ENCODE peak calls at places on chromosomes 13 and 19, in ten cellular contexts. S, W, D, L, C, X, Q, I, U and K are unnamed samples.

GRCh38 chr13:110507678-110508381 is 53.7 kb downstream of the RAB20 start:
- ATAC-seq in S (peak), W (no peak), D (peak), L (peak), C (peak), X (no peak), Q (peak), I (peak), U (peak), K (peak)

GRCh38 chr19:6527893-6528543 is 2.8 kb upstream of the TNFSF9 start:
- ATAC-seq in S (peak), W (no peak), D (no peak), L (no peak), C (no peak), X (no peak), Q (no peak), I (no peak), U (no peak), K (peak)

GRCh38 chr13:46152627-46153328 is 29.2 kb downstream of the LCP1 start:
- ATAC-seq in S (no peak), W (no peak), D (no peak), L (no peak), C (no peak), X (peak), Q (no peak), I (no peak), U (no peak), K (peak)

GRCh38 chr13:22498006-22498405 is 682.8 kb upstream of the SGCG start:
- ATAC-seq in S (no peak), W (no peak), D (no peak), L (no peak), C (peak), X (no peak), Q (no peak), I (no peak), U (no peak), K (no peak)

GRCh38 chr19:57689750-57690149 is 8.0 kb downstream of the ZNF551 start:
- ATAC-seq in S (no peak), W (no peak), D (no peak), L (no peak), C (no peak), X (no peak), Q (no peak), I (no peak), U (no peak), K (no peak)

GRCh38 chr19:33304760-33305647 is 2.7 kb upstream of the CEBPA start:
- ATAC-seq in S (peak), W (no peak), D (no peak), L (no peak), C (no peak), X (no peak), Q (no peak), I (no peak), U (no peak), K (no peak)

GRCh38 chr19:30070970-30071632 is 129.1 kb downstream of the URI1 start:
- ATAC-seq in S (no peak), W (no peak), D (no peak), L (no peak), C (no peak), X (no peak), Q (no peak), I (peak), U (no peak), K (no peak)

GRCh38 chr13:45393941-45394570 is 24.1 kb downstream of the SLC25A30 start:
- ATAC-seq in S (peak), W (no peak), D (peak), L (no peak), C (peak), X (no peak), Q (peak), I (peak), U (no peak), K (no peak)

GRCh38 chr13:44015808-44016207 is 136.1 kb downstream of the LACC1 start:
- ATAC-seq in S (no peak), W (no peak), D (no peak), L (no peak), C (no peak), X (no peak), Q (no peak), I (no peak), U (no peak), K (no peak)

GRCh38 chr13:36870050-36870692 is 49.9 kb downstream of the SMAD9 start:
- ATAC-seq in S (peak), W (no peak), D (no peak), L (no peak), C (no peak), X (no peak), Q (no peak), I (no peak), U (no peak), K (no peak)

GRCh38 chr19:23698711-23699520 is 11.9 kb upstream of the ZNF675 start:
- ATAC-seq in S (peak), W (peak), D (no peak), L (no peak), C (no peak), X (no peak), Q (no peak), I (no peak), U (no peak), K (no peak)

GRCh38 chr13:50543767-50544166 is 299.7 kb downstream of the DLEU7 start:
- ATAC-seq in S (no peak), W (no peak), D (no peak), L (no peak), C (no peak), X (no peak), Q (no peak), I (peak), U (no peak), K (no peak)

GRCh38 chr19:50835103-50835784 is 1.9 kb upstream of the KLK15 start:
- ATAC-seq in S (peak), W (no peak), D (peak), L (no peak), C (peak), X (no peak), Q (peak), I (peak), U (no peak), K (no peak)

GRCh38 chr13:76792680-76793334 is 93.4 kb downstream of the KCTD12 start:
- ATAC-seq in S (no peak), W (no peak), D (no peak), L (peak), C (peak), X (no peak), Q (peak), I (peak), U (no peak), K (no peak)

GRCh38 chr19:50968709-50969412 is 530 bp downstream of the KLK6 start:
- ATAC-seq in S (no peak), W (no peak), D (no peak), L (no peak), C (no peak), X (no peak), Q (no peak), I (no peak), U (no peak), K (no peak)

GRCh38 chr13:98524391-98524790 is 52.5 kb downstream of the STK24 start:
- ATAC-seq in S (no peak), W (no peak), D (no peak), L (no peak), C (no peak), X (no peak), Q (no peak), I (peak), U (no peak), K (no peak)

GRCh38 chr13:48144413-48145035 is 49.6 kb upstream of the MED4 start:
- ATAC-seq in S (peak), W (no peak), D (no peak), L (peak), C (peak), X (no peak), Q (no peak), I (peak), U (no peak), K (peak)

GRCh38 chr13:40812102-40812501 is 22.7 kb downstream of the SLC25A15 start:
- ATAC-seq in S (no peak), W (no peak), D (no peak), L (no peak), C (no peak), X (no peak), Q (peak), I (no peak), U (no peak), K (peak)

GRCh38 chr13:67258482-67258881 is 28.3 kb upstream of the PCDH9 start:
- ATAC-seq in S (no peak), W (no peak), D (no peak), L (no peak), C (no peak), X (no peak), Q (no peak), I (no peak), U (no peak), K (no peak)

GRCh38 chr13:74009100-74009668 is 125.0 kb downstream of the KLF12 start:
- ATAC-seq in S (peak), W (no peak), D (no peak), L (no peak), C (no peak), X (no peak), Q (no peak), I (no peak), U (no peak), K (no peak)

GRCh38 chr13:24087611-24088235 is 72.8 kb upstream of the SPATA13 start:
- ATAC-seq in S (peak), W (no peak), D (no peak), L (no peak), C (peak), X (no peak), Q (peak), I (peak), U (no peak), K (no peak)

GRCh38 chr13:70896136-70896535 is 787.9 kb upstream of the KLHL1 start:
- ATAC-seq in S (no peak), W (no peak), D (no peak), L (no peak), C (no peak), X (no peak), Q (no peak), I (no peak), U (no peak), K (no peak)

GRCh38 chr13:98389319-98389718 is 187.6 kb downstream of the STK24 start:
- ATAC-seq in S (no peak), W (no peak), D (no peak), L (no peak), C (no peak), X (no peak), Q (no peak), I (peak), U (no peak), K (no peak)

GRCh38 chr19:435707-436412 is 25.0 kb downstream of the SHC2 start:
- ATAC-seq in S (no peak), W (no peak), D (no peak), L (peak), C (no peak), X (no peak), Q (no peak), I (no peak), U (no peak), K (no peak)

GRCh38 chr19:42290523-42291436 is 11.2 kb upstream of the PRR19 start:
- ATAC-seq in S (peak), W (peak), D (peak), L (no peak), C (peak), X (peak), Q (no peak), I (no peak), U (peak), K (peak)

GRCh38 chr19:49513746-49514118 is 1.3 kb downstream of the FCGRT start:
- ATAC-seq in S (peak), W (peak), D (peak), L (no peak), C (peak), X (peak), Q (peak), I (no peak), U (no peak), K (no peak)

GRCh38 chr13:33260168-33261098 is 25.1 kb downstream of the STARD13 start:
- ATAC-seq in S (no peak), W (no peak), D (no peak), L (no peak), C (peak), X (no peak), Q (no peak), I (peak), U (no peak), K (no peak)

GRCh38 chr13:110869805-110870706 is 44.8 kb downstream of the ANKRD10 start:
- ATAC-seq in S (peak), W (peak), D (peak), L (peak), C (peak), X (peak), Q (peak), I (peak), U (no peak), K (no peak)

GRCh38 chr13:100314132-100314910 is 225.4 kb downstream of the PCCA start:
- ATAC-seq in S (no peak), W (no peak), D (no peak), L (no peak), C (no peak), X (no peak), Q (no peak), I (no peak), U (no peak), K (no peak)

GRCh38 chr19:53977991-53978731 is 13.3 kb upstream of the CACNG6 start:
- ATAC-seq in S (no peak), W (peak), D (peak), L (peak), C (peak), X (peak), Q (peak), I (peak), U (no peak), K (no peak)

GRCh38 chr19:6654347-6655310 is 15.3 kb downstream of the TNFSF14 start:
- ATAC-seq in S (peak), W (peak), D (no peak), L (no peak), C (no peak), X (peak), Q (no peak), I (no peak), U (peak), K (peak)

GRCh38 chr13:112067121-112067741 is at the start of gene SOX1:
- ATAC-seq in S (peak), W (peak), D (no peak), L (no peak), C (no peak), X (peak), Q (no peak), I (no peak), U (no peak), K (no peak)

GRCh38 chr13:83878691-83879410 is 3.4 kb downstream of the SLITRK1 start:
- ATAC-seq in S (no peak), W (no peak), D (no peak), L (no peak), C (no peak), X (no peak), Q (no peak), I (no peak), U (no peak), K (no peak)

GRCh38 chr13:111861766-111862366 is 205.1 kb upstream of the SOX1 start:
- ATAC-seq in S (no peak), W (no peak), D (no peak), L (no peak), C (no peak), X (no peak), Q (no peak), I (no peak), U (no peak), K (no peak)

GRCh38 chr19:10510301-10510802 is 6.9 kb downstream of the S1PR5 start:
- ATAC-seq in S (no peak), W (no peak), D (peak), L (no peak), C (no peak), X (no peak), Q (no peak), I (no peak), U (no peak), K (peak)

GRCh38 chr19:42168206-42168605 is 36.0 kb upstream of the POU2F2 start:
- ATAC-seq in S (no peak), W (no peak), D (peak), L (no peak), C (no peak), X (no peak), Q (no peak), I (no peak), U (no peak), K (no peak)

GRCh38 chr19:16660763-16661479 is at the start of gene TMEM38A:
- ATAC-seq in S (peak), W (no peak), D (peak), L (peak), C (peak), X (peak), Q (peak), I (peak), U (no peak), K (peak)

GRCh38 chr19:4052114-4052992 is 14.3 kb downstream of the ZBTB7A start:
- ATAC-seq in S (peak), W (no peak), D (peak), L (peak), C (peak), X (peak), Q (peak), I (peak), U (no peak), K (peak)

GRCh38 chr19:46974181-46974580 is 45.5 kb upstream of the NPAS1 start:
- ATAC-seq in S (no peak), W (no peak), D (no peak), L (no peak), C (no peak), X (no peak), Q (no peak), I (no peak), U (no peak), K (no peak)